ENCODE peak calls at places on chromosomes 12 and 14, in five cellular contexts. Z, Y, H, I and F are unnamed samples.

GRCh38 chr12:7609480-7609879 is 56.2 kb downstream of the APOBEC1 start:
- DNase-seq in H (peak; percentile 1), Z (peak; percentile 3), I (no peak), Y (no peak), F (no peak)

GRCh38 chr14:85310491-85311272 is 219.3 kb upstream of the FLRT2 start:
- DNase-seq in I (no peak), Z (no peak), H (no peak), Y (no peak), F (no peak)

GRCh38 chr14:46488374-46488773 is 163.2 kb downstream of the RPL10L start:
- DNase-seq in Z (no peak), H (peak; percentile 9), Y (no peak), I (no peak), F (no peak)

GRCh38 chr12:107684990-107685359 is 624 bp upstream of the PWP1 start:
- DNase-seq in H (peak; percentile 8), I (no peak), Y (peak; percentile 21), Z (peak; percentile 46), F (peak; percentile 29)

GRCh38 chr12:13784504-13784903 is 196.9 kb downstream of the GRIN2B start:
- DNase-seq in H (no peak), Y (no peak), Z (peak; percentile 26), I (no peak), F (no peak)

GRCh38 chr14:35727764-35728163 is 81.3 kb downstream of the RALGAPA1 start:
- DNase-seq in Z (no peak), Y (no peak), I (no peak), H (no peak), F (no peak)

GRCh38 chr14:24368562-24369252 is 723 bp downstream of the NFATC4 start:
- DNase-seq in I (peak; percentile 89), H (no peak), Z (peak; percentile 83), Y (peak; percentile 45), F (no peak)

GRCh38 chr12:93191956-93192355 is 185.8 kb upstream of the NUDT4 start:
- DNase-seq in H (no peak), Z (no peak), Y (no peak), I (peak; percentile 82), F (no peak)

GRCh38 chr12:94618995-94619695 is 31.2 kb downstream of the TMCC3 start:
- DNase-seq in H (peak; percentile 98), Y (no peak), I (no peak), Z (peak; percentile 71), F (no peak)

GRCh38 chr12:46049665-46050064 is 59.3 kb upstream of the SCAF11 start:
- DNase-seq in Z (peak; percentile 2), Y (no peak), H (peak; percentile 7), I (no peak), F (no peak)

GRCh38 chr12:31118347-31118830 is 44.7 kb downstream of the DDX11 start:
- DNase-seq in I (peak; percentile 66), Y (no peak), Z (no peak), H (no peak), F (peak; percentile 62)

GRCh38 chr12:69508581-69508980 is 38.4 kb downstream of the FRS2 start:
- DNase-seq in I (no peak), Y (no peak), Z (no peak), H (no peak), F (no peak)

DNA sequence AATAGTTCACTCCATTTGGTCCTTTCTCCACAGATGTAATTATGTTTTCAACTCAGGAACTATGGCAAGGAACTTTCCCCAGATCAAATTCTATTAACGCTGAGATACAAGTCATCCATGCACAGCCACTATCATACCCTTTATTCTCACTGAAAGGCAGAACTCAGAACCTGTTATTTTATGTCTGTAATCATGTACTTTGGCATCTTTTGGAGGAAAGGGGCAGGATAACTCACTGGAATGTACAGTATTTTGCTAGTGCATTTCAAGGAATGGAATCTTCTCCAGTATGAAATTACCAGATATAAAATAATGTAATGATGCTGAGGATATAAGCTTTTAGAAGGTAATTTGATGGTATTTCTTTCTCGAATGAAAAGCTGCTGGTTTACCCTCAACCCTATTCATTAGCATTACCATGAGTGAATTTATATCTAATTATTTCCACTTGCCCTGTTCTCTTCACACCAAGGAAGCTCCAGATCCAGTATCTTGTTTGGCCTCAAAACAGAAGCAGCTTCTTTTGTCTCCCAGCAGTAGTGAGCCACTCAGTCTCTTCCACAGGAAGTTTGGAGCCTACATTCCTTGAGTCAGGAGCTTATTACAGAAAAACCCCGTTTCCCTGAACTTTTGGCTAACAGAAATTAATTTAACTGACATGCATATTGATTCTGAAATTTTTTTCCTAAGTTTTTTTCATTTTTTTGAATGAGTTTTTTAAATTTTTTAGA is 10.0 kb upstream of the AMHR2 start:
- DNase-seq in H (no peak), Z (no peak), Y (no peak), I (no peak), F (no peak)
- H3K36me3 ChIP-seq in H (peaks cover 36% of the 10 kb centered on the region), Z (peaks cover 28% of the 10 kb centered on the region), Y (peaks cover 8% of the 10 kb centered on the region), I (peaks cover 8% of the 10 kb centered on the region), F (peaks cover 43% of the 10 kb centered on the region)

DNA sequence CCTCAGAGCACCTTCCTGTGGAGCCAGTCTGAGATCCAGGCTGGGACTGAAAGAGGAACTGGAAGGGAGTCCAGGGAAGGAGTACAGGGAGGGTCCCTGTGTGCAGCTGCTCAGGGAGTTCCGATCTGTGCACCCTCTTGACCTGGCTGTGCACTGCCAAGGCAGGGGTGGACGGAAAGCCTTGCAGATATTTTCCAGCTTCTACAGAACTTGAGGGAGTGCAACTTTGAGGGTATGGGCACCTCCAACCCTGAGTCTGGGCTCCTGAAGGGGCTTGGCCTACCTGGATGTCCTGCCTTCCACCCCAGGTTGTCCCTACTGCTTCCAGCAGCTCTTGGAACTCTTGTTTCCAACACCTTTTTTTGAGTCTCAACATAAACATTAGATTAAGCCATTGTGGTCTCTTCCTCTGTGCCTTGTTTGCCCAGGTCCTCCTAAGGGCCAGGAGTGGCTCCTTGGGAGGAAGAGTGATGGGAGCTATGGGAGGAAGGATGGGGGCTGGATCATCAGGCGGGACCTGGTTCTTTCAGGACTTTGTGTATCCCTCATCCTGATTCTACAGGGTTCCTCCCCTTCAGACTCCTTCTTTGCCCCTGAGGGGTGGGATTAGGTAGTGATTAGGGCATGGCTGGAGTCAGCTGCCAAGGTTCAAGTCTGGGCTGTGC is 3.5 kb downstream of the KRT7 start:
- DNase-seq in H (no peak), I (no peak), Z (no peak), Y (no peak), F (no peak)
- H3K4me1 ChIP-seq in H (peaks cover 78% of the 10 kb centered on the region), I (no peaks in the 10 kb centered on the region), Z (no peaks in the 10 kb centered on the region), Y (peaks cover 27% of the 10 kb centered on the region), F (no peaks in the 10 kb centered on the region)

DNA sequence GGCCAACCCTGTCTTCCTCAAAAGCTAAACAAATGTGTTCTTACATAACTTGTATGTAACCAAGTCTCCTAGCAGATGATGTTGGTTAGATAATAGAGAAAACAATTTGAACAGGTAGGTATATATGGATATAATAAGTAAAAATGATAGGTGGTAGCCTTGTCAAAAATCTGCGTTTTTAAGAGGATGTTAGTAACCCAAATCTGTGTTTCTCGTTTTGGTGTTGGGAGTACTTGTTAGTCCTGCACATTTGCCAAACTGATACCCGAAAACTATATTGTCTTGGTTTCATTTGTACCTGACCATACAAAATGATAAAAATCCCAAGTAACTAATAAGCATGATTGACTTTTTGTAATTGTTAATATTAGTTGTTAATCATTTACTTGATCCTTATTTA is 8.1 kb downstream of the SRSF5 start:
- DNase-seq in H (no peak), I (no peak), Z (no peak), Y (no peak), F (no peak)
- H3K36me3 ChIP-seq in H (peaks cover 91% of the 10 kb centered on the region), I (peaks cover 9% of the 10 kb centered on the region), Z (peaks cover 69% of the 10 kb centered on the region), Y (no peaks in the 10 kb centered on the region), F (peaks cover 82% of the 10 kb centered on the region)

GRCh38 chr14:67396381-67396965 is 15.5 kb downstream of the PLEK2 start:
- DNase-seq in Y (no peak), I (no peak), Z (peak; percentile 65), H (no peak), F (no peak)
- H3K4me1 ChIP-seq in Y (peaks cover 6% of the 10 kb centered on the region), I (no peaks in the 10 kb centered on the region), Z (peaks cover 6% of the 10 kb centered on the region), H (peaks cover 12% of the 10 kb centered on the region), F (no peaks in the 10 kb centered on the region)

GRCh38 chr12:53701518-53702264 is 25.6 kb downstream of the CALCOCO1 start:
- DNase-seq in Y (peak; percentile 84), Z (peak; percentile 83), I (peak; percentile 95), H (peak; percentile 81), F (peak; percentile 66)
- H3K36me3 ChIP-seq in Y (no peaks in the 10 kb centered on the region), Z (no peaks in the 10 kb centered on the region), I (no peaks in the 10 kb centered on the region), H (no peaks in the 10 kb centered on the region), F (no peaks in the 10 kb centered on the region)

DNA sequence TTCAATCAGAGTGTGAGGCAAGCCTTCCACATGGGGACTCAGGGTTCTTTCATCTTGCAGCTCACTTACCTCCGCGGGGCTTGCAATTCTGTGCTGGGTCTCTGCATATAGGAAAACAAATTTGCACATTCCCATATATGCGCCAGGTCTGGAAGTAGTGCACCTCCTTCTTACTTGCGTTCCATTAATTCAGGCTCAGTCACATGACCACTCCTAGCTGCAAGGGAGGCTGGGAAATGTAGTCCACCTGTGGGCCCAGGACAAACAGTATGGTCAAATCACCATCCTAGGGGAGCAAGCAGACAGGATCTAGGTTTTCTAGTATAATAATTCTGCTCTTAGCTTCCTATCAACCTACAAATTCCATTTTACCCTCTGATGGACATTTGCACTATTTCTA is 160.4 kb downstream of the AACS start:
- DNase-seq in Z (no peak), I (no peak), Y (no peak), H (no peak), F (no peak)
- H3K4me1 ChIP-seq in Z (no peaks in the 10 kb centered on the region), I (no peaks in the 10 kb centered on the region), Y (no peaks in the 10 kb centered on the region), H (no peaks in the 10 kb centered on the region), F (no peaks in the 10 kb centered on the region)

GRCh38 chr12:132044661-132045412 is 95.1 kb downstream of the EP400 start:
- DNase-seq in I (no peak), H (no peak), Z (no peak), Y (no peak), F (no peak)

GRCh38 chr12:132043216-132043615 is 93.5 kb downstream of the EP400 start:
- DNase-seq in Y (no peak), Z (no peak), I (no peak), H (no peak), F (no peak)

GRCh38 chr12:132043770-132044467 is 94.2 kb downstream of the EP400 start:
- DNase-seq in H (no peak), Z (no peak), Y (no peak), I (no peak), F (no peak)

GRCh38 chr12:132045751-132046150 is 96.0 kb downstream of the EP400 start:
- DNase-seq in I (no peak), Z (no peak), Y (no peak), H (no peak), F (no peak)

DNA sequence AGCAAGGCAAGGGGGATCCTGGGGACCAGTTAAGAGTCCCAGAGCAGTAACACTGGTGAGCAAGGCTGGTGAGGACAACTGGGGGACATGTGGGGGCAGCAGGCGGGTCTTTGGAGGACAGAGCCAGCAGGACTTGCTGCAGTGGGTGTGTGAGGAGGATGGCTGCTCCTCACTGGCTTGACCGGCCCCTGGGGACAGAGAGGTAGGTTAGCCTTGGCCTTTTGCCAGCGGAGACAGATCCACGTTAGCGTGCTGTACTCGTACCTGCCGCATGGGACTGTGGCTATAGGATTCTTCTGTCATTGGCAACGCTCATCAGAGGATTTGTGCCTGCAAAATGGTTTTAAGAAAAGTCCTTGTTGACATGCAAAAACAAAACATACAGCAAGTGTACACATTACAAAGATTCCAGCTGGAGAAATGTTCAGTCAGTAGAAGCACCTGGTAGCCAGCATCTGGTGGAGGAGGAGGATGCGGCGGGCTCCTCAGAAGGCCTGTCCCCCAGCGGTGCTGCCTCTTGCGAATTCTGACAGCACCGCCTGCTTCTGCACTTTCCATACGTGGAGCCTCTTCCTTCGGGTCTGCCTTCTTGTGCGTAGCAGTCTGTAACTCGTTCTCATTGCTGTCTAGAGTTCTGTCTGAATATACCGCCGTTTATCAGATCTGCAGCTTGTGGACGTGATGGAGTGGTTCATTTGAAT is 91.3 kb downstream of the EP400 start:
- DNase-seq in I (no peak), H (no peak), Y (no peak), Z (no peak), F (no peak)
- H3K36me3 ChIP-seq in I (no peaks in the 10 kb centered on the region), H (peaks cover 55% of the 10 kb centered on the region), Y (no peaks in the 10 kb centered on the region), Z (peaks cover 44% of the 10 kb centered on the region), F (peaks cover 35% of the 10 kb centered on the region)